ENCODE peak calls at places on chromosomes 12 and 14, in six cellular contexts. P is GM23338, E is HL-60, R is suprapubic skin, O is upper lobe of left lung, G is SK-N-SH. W is an unnamed sample.

GRCh38 chr14:64763801-64764511 is 59.7 kb downstream of the PLEKHG3 start:
- DNase-seq in G (peak), O (no peak), R (no peak), P (peak), E (no peak), W (no peak)

GRCh38 chr12:75784591-75784990 is 247.0 kb downstream of the PHLDA1 start:
- DNase-seq in E (no peak), O (peak), R (no peak), G (peak), P (no peak), W (no peak)

GRCh38 chr14:85556263-85556662 is 26.3 kb downstream of the FLRT2 start:
- DNase-seq in P (no peak), O (no peak), E (no peak), G (no peak), R (no peak), W (no peak)

GRCh38 chr14:48792376-48793024 is 793.7 kb downstream of the RPS29 start:
- DNase-seq in O (peak), G (no peak), E (no peak), P (peak), R (no peak), W (no peak)

GRCh38 chr14:83470466-83470865 is 1936.8 kb upstream of the SEL1L start:
- DNase-seq in G (no peak), E (no peak), P (no peak), O (no peak), R (no peak), W (no peak)

GRCh38 chr12:57772429-57773322 is at the start of gene EEF1AKMT3:
- DNase-seq in R (peak), O (peak), E (no peak), P (peak), G (peak), W (no peak)

GRCh38 chr14:100621806-100622205 is 34.6 kb upstream of the BEGAIN start:
- DNase-seq in P (peak), O (no peak), E (no peak), R (peak), G (peak), W (no peak)

GRCh38 chr12:71138011-71138410 is 19.8 kb downstream of the TSPAN8 start:
- DNase-seq in E (no peak), R (no peak), G (no peak), O (no peak), P (peak), W (no peak)

GRCh38 chr12:43957732-43958131 is 121.9 kb downstream of the TMEM117 start:
- DNase-seq in R (no peak), G (peak), O (no peak), P (peak), E (peak), W (no peak)

GRCh38 chr12:1117970-1118563 is 127.0 kb downstream of the ERC1 start:
- DNase-seq in O (peak), R (peak), P (peak), G (peak), E (peak), W (no peak)

GRCh38 chr12:95838125-95838524 is 20.6 kb upstream of the SNRPF start:
- DNase-seq in G (peak), P (no peak), E (no peak), O (peak), R (no peak), W (no peak)

GRCh38 chr14:68232643-68233055 is 413.1 kb downstream of the RAD51B start:
- DNase-seq in O (peak), R (no peak), E (no peak), G (no peak), P (no peak), W (no peak)

GRCh38 chr14:28772613-28773012 is 6.0 kb downstream of the FOXG1 start:
- DNase-seq in O (no peak), R (no peak), P (no peak), E (no peak), G (no peak), W (no peak)

GRCh38 chr14:73242274-73242960 is 5.1 kb downstream of the PAPLN start:
- DNase-seq in G (peak), O (peak), E (no peak), R (no peak), P (no peak), W (no peak)

GRCh38 chr12:131053567-131053966 is 99.9 kb downstream of the ADGRD1 start:
- DNase-seq in E (no peak), P (no peak), O (no peak), R (no peak), G (no peak), W (no peak)

GRCh38 chr12:77047341-77048202 is 17.8 kb downstream of the E2F7 start:
- DNase-seq in E (no peak), O (no peak), P (no peak), G (no peak), R (no peak), W (no peak)

GRCh38 chr14:62002636-62003035 is 240.4 kb downstream of the SNAPC1 start:
- DNase-seq in P (no peak), E (no peak), R (no peak), G (no peak), O (no peak), W (no peak)

DNA sequence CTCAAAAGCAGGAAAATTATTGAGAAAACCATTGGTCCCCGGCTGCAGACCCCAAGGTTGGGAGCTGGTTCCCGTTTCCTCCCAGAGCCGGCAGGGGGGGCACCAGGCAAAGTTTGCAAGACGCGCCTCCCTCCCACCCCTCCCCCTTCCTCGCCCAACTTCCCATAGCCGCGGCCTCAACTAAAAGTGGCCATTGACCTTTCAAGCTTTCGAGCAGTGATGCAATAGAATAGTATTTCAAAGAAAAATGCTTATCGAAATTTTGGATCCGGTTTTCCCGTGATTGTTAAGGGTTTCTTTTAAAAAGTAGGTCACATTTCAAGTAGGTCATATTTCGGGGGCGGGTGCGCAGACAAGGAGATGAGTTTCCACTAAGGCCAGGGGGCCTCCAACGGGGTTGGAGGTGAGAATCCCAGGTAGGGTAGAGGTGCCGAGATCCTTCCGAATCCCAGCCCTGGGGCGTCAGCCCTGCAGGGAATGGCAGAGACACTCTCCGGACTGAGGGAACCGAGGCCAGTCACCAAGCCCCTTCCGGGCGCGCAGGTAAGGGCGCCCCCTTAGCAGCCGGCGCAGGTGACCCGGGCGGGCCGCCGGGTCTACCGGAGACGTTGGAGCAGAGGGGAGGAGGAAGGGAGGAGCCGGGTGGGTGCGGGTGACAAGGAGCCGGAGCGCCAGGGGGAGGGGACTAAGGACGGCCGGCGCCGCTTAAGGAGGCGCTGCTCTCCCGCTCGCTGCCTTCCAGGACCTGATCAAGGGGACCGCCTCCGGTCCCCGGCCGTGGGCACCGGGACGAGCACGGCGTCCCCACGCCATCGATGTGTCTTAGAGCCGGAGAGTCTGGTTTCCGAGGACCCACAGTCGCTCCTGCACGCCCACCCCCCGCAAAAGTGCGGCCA is 2.6 kb upstream of the SOCS2 start:
- DNase-seq in P (peak), E (peak), G (peak), O (peak), R (peak), W (peak)
- TF ChIP-seq CTCF in P (peak), E (peak), G (peak), O (peak), R (peak), W (peak)

GRCh38 chr14:60324837-60325236 is 75.8 kb downstream of the PPM1A start:
- DNase-seq in P (no peak), R (no peak), O (no peak), E (no peak), G (no peak), W (no peak)

GRCh38 chr14:60328588-60328987 is 79.6 kb downstream of the PPM1A start:
- DNase-seq in P (peak), G (peak), R (no peak), O (no peak), E (no peak), W (no peak)

GRCh38 chr14:60326274-60326673 is 77.3 kb downstream of the PPM1A start:
- DNase-seq in E (no peak), O (no peak), R (no peak), G (no peak), P (no peak), W (no peak)

GRCh38 chr14:60331201-60332045 is 82.4 kb downstream of the PPM1A start:
- DNase-seq in R (no peak), G (peak), E (peak), O (peak), P (peak), W (no peak)

DNA sequence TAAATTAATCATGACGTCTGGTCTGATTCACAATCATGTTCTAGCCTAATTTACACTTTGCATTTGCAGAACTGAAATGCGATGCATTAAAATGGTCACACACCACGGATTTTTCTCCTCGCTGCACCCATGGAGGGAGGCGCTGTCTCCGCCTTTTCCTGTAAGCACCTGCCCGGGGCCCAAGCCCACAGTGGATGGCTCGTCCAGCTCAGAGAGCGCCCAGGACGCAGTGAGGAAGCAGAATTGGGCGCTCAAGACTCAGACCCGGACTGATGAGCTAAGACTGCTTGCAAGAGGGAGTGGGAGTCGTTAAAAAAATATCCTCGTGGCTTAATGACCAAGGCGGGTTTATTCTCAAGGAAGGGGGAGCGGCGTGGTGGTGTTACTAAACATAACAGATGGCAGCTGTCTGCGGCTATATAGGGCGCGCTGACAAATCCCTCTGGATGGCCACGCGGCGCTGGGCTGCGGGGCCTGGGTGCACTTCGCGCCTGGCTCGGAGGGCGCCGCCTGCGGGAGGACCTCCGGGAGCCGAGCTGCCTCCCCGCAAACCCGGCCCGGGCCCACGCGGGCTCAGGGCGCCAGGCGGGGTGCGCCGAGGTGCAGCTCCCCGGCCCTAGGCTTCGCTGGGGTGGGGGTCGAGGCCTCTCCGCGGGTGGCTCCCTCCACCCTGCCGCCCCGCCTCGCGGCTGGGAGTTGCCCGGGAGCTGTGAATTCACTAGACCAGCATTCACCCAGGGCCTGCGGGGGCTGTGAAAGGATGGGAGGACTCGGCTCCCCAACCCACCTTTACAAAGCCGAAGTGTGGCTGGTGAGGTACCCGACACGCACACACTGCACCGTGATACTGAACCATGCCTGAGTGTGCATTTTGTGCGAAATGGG is 78.7 kb downstream of the PPM1A start:
- DNase-seq in O (peak), P (peak), G (peak), R (no peak), E (no peak), W (no peak)
- H3K4me3 ChIP-seq in O (peak), P (peak), G (no peak), R (peak), E (no peak), W (peak)

GRCh38 chr12:52352951-52353350 is 14.3 kb downstream of the KRT85 start:
- DNase-seq in R (peak), P (no peak), O (no peak), E (no peak), G (no peak), W (no peak)

GRCh38 chr12:52351196-52352059 is 15.9 kb downstream of the KRT85 start:
- DNase-seq in O (no peak), E (no peak), R (peak), P (no peak), G (no peak), W (no peak)

GRCh38 chr12:52355181-52355580 is 12.1 kb downstream of the KRT85 start:
- DNase-seq in R (peak), O (no peak), P (no peak), E (no peak), G (no peak), W (no peak)

GRCh38 chr12:52354197-52354596 is 13.1 kb downstream of the KRT85 start:
- DNase-seq in G (no peak), P (no peak), R (peak), O (no peak), E (no peak), W (no peak)

DNA sequence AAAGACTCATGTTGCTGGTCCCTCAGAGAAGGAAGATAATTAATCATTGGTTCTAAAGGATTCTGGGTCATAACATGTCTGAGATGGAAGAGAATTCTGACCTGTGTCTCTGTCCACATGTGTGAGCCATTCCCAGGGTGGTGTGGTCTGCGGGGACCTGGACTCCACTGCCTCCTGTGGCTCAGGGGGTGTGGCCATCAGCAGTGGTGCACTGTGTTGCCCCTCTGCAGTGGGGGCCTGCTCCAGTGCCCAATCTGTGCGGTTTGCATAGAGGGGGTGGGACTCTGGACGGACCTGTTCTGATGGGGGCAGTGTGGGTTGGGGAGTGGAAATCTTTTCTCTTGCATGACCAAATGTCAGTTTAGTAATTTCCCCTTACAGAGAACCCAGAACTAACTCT is 13.5 kb downstream of the KRT85 start:
- DNase-seq in O (no peak), G (no peak), E (no peak), P (no peak), R (peak), W (no peak)
- TF ChIP-seq POLR2AphosphoS5 in O (no peak), G (no peak), E (no peak), P (no peak), R (no peak), W (no peak)

DNA sequence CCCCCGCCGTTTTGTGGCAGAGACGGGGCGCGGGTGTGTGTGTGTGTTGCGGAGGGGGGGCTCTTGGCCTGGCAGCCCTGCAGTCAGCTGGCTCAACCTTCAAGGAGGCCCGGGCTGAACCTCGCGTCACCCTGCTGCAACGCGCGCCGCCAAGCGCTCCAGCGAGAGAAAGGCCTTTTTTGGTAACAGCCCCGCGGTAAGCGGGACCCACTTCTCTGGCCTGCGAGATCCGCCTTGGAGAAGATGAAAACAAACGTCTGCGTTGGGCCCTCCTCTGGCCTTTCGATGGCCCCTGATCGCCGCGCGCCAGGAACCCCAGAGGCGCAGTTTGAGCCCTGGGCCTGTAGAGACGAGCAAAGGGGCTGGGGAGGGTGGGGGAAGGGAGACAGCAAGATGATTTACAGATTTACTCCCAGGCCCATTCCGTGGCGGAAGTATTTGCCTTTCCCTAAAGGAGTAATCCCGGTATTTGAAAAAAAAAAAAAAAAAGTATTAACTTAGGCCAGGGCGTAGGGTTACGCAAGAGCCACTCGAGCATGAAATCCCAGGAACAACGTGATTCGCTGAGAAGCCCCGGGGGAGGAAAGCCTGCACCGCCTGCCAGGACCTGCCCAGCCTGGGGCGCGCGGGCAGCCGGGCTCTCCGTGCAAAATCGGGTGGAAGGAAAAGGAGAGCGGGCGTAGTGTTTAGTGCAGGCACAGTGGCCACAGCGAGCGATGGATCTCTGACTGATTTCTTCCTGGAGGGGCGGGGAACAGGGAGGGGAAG is 4.5 kb upstream of the IRF2BPL start:
- DNase-seq in P (peak), G (peak), E (peak), O (peak), R (peak), W (no peak)
- TF ChIP-seq CTCF in P (peak), G (no peak), E (no peak), O (peak), R (no peak), W (no peak)

GRCh38 chr12:62263956-62264355 is 3.8 kb downstream of the USP15 start:
- DNase-seq in E (no peak), G (no peak), P (no peak), O (no peak), R (no peak), W (no peak)
- H3K4me3 ChIP-seq in E (no peak), G (no peak), P (no peak), O (no peak), R (no peak), W (no peak)

GRCh38 chr14:59868021-59868420 is 2.6 kb downstream of the RTN1 start:
- DNase-seq in E (no peak), R (no peak), O (no peak), G (no peak), P (no peak), W (no peak)

GRCh38 chr14:59869381-59870255 is 958 bp downstream of the RTN1 start:
- DNase-seq in G (peak), P (peak), E (no peak), O (no peak), R (no peak), W (no peak)

GRCh38 chr14:59871166-59871495 is 555 bp upstream of the RTN1 start:
- DNase-seq in G (no peak), P (no peak), R (no peak), O (no peak), E (no peak), W (no peak)

GRCh38 chr14:59870277-59871165 is at the start of gene RTN1:
- DNase-seq in P (peak), R (peak), O (peak), G (peak), E (no peak), W (no peak)
- TF ChIP-seq POLR2AphosphoS5 in P (no peak), R (no peak), O (no peak), G (no peak), E (no peak), W (no peak)

GRCh38 chr12:92619026-92619425 is 83.8 kb upstream of the PLEKHG7 start:
- DNase-seq in G (no peak), O (no peak), P (no peak), R (no peak), E (no peak), W (no peak)
- TF ChIP-seq CTCF in G (no peak), O (no peak), P (no peak), R (no peak), E (no peak), W (no peak)

DNA sequence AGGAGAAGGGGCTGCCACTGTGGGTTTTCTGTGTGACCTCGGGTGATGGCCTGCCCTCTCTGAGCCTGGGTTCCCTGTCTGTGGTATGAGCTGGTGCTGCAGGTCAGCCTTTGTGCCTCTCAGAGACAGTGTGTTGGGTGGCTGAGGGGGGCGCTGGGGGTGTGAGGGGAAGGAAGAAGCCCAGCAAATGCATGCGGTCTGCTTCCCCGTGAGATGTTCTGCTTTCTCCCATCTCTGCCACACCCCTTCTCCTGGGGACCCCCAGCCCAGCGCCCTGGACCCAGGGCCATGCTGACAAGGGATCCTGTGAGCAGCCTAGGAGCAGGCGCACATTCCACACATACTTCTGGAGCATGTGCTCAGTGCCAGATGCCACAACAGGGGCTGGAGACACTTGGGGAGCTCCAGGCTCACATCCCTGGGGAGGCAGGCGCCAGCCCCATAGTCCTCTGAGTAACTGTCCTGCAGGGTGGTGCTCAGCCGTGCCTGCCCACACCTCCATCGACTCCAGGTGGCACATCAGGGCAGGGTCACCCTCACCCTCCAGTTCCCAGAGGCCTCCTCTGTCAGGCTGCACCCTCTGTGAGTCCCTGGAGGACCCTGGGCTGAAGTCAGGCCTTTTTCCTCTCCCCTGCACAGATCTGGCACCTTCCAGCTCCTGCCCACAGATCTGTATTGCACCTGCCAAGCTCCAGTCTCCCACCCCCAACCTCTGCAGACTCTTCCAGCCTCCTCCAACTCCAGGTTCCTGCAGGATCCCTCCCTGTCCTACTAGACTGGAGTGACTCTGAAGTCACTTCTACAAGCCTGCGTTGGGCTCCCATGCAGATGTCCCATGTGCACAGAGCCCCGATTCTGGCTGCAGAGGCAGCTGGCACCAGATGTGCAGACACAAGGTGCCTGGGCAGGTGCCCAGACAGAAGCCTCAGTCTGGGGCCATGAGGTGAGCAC is 205.6 kb downstream of the KIF26A start:
- DNase-seq in R (peak), E (no peak), G (peak), O (peak), P (peak), W (no peak)
- H3K4me3 ChIP-seq in R (no peak), E (no peak), G (no peak), O (no peak), P (no peak), W (no peak)

W was measured in vagina.